ENCODE peak calls at places on chromosomes 7 and 10, in eight cellular contexts. One of them, this sample, is unnamed. For H3K9me2, the result is how much of the 10 kb centered on the place peaks cover.

GRCh38 chr7:30224511-30225031 is 59.8 kb upstream of the ZNRF2 start:
- DNase-seq in PC-3: peak
- DNase-seq in SK-N-SH: no peak
- DNase-seq in GM23338: no peak
- DNase-seq in HCT116: no peak
- DNase-seq in hepatocyte: no peak
- DNase-seq in PC-9: peak
- DNase-seq in MM.1S: no peak
- DNase-seq in this sample: no peak

GRCh38 chr10:86100581-86101061 is 266.0 kb downstream of the GRID1 start:
- DNase-seq in PC-3: peak
- DNase-seq in HCT116: peak
- DNase-seq in MM.1S: peak
- DNase-seq in hepatocyte: peak
- DNase-seq in SK-N-SH: peak
- DNase-seq in PC-9: no peak
- DNase-seq in GM23338: peak
- DNase-seq in this sample: peak

GRCh38 chr7:7719235-7719634 is 828 bp upstream of the RPA3 start:
- DNase-seq in PC-9: peak
- DNase-seq in hepatocyte: peak
- DNase-seq in SK-N-SH: peak
- DNase-seq in PC-3: peak
- DNase-seq in MM.1S: peak
- DNase-seq in HCT116: peak
- DNase-seq in GM23338: no peak
- DNase-seq in this sample: peak

GRCh38 chr10:80323298-80323697 is 33.3 kb downstream of the DYDC1 start:
- DNase-seq in GM23338: peak
- DNase-seq in PC-3: no peak
- DNase-seq in MM.1S: no peak
- DNase-seq in HCT116: no peak
- DNase-seq in PC-9: peak
- DNase-seq in hepatocyte: no peak
- DNase-seq in SK-N-SH: no peak
- DNase-seq in this sample: no peak

GRCh38 chr7:155579565-155579964 is 33.2 kb upstream of the CNPY1 start:
- DNase-seq in PC-3: no peak
- DNase-seq in PC-9: no peak
- DNase-seq in hepatocyte: no peak
- DNase-seq in SK-N-SH: no peak
- DNase-seq in MM.1S: no peak
- DNase-seq in GM23338: no peak
- DNase-seq in HCT116: no peak
- DNase-seq in this sample: no peak

GRCh38 chr10:99619090-99619800 is 994 bp downstream of the SLC25A28 start:
- DNase-seq in GM23338: peak
- DNase-seq in HCT116: no peak
- DNase-seq in PC-3: no peak
- DNase-seq in PC-9: no peak
- DNase-seq in hepatocyte: no peak
- DNase-seq in SK-N-SH: no peak
- DNase-seq in MM.1S: peak
- DNase-seq in this sample: peak

GRCh38 chr10:131211146-131211545 is 100.4 kb downstream of the TCERG1L start:
- DNase-seq in PC-9: no peak
- DNase-seq in HCT116: no peak
- DNase-seq in PC-3: no peak
- DNase-seq in MM.1S: no peak
- DNase-seq in SK-N-SH: no peak
- DNase-seq in hepatocyte: no peak
- DNase-seq in GM23338: no peak
- DNase-seq in this sample: no peak

GRCh38 chr10:122419016-122419415 is 35.4 kb upstream of the ARMS2 start:
- DNase-seq in PC-9: no peak
- DNase-seq in PC-3: no peak
- DNase-seq in SK-N-SH: no peak
- DNase-seq in HCT116: no peak
- DNase-seq in hepatocyte: no peak
- DNase-seq in GM23338: no peak
- DNase-seq in MM.1S: no peak
- DNase-seq in this sample: no peak

GRCh38 chr10:83917519-83918506 is 221.5 kb upstream of the GHITM start:
- DNase-seq in GM23338: peak
- DNase-seq in PC-3: no peak
- DNase-seq in HCT116: peak
- DNase-seq in MM.1S: peak
- DNase-seq in PC-9: no peak
- DNase-seq in SK-N-SH: no peak
- DNase-seq in hepatocyte: peak
- DNase-seq in this sample: peak

GRCh38 chr10:133258818-133259602 is 17.7 kb downstream of the ADAM8 start:
- DNase-seq in hepatocyte: peak
- DNase-seq in PC-9: peak
- DNase-seq in PC-3: peak
- DNase-seq in MM.1S: peak
- DNase-seq in HCT116: peak
- DNase-seq in GM23338: no peak
- DNase-seq in SK-N-SH: no peak
- DNase-seq in this sample: no peak

GRCh38 chr7:136405931-136406777 is 429.0 kb upstream of the MTPN start:
- DNase-seq in GM23338: peak
- DNase-seq in SK-N-SH: peak
- DNase-seq in hepatocyte: peak
- DNase-seq in HCT116: peak
- DNase-seq in PC-3: peak
- DNase-seq in MM.1S: peak
- DNase-seq in PC-9: no peak
- DNase-seq in this sample: peak

GRCh38 chr10:16481052-16481728 is 40.5 kb downstream of the C1QL3 start:
- DNase-seq in SK-N-SH: no peak
- DNase-seq in PC-3: no peak
- DNase-seq in MM.1S: no peak
- DNase-seq in PC-9: no peak
- DNase-seq in hepatocyte: no peak
- DNase-seq in GM23338: no peak
- DNase-seq in HCT116: no peak
- DNase-seq in this sample: no peak

GRCh38 chr10:96513686-96514551 is at the start of gene TLL2:
- DNase-seq in HCT116: peak
- DNase-seq in GM23338: peak
- DNase-seq in hepatocyte: peak
- DNase-seq in PC-9: no peak
- DNase-seq in SK-N-SH: peak
- DNase-seq in MM.1S: peak
- DNase-seq in PC-3: peak
- DNase-seq in this sample: peak

GRCh38 chr10:92757720-92758119 is 68.0 kb downstream of the HHEX start:
- DNase-seq in MM.1S: peak
- DNase-seq in PC-3: no peak
- DNase-seq in GM23338: no peak
- DNase-seq in HCT116: no peak
- DNase-seq in SK-N-SH: no peak
- DNase-seq in hepatocyte: no peak
- DNase-seq in PC-9: no peak
- DNase-seq in this sample: peak

GRCh38 chr7:145106001-145106400 is 270.1 kb upstream of the TPK1 start:
- DNase-seq in GM23338: no peak
- DNase-seq in HCT116: no peak
- DNase-seq in hepatocyte: peak
- DNase-seq in SK-N-SH: no peak
- DNase-seq in PC-3: peak
- DNase-seq in MM.1S: no peak
- DNase-seq in PC-9: peak
- DNase-seq in this sample: no peak

GRCh38 chr10:48744587-48744986 is 59.9 kb downstream of the WDFY4 start:
- DNase-seq in MM.1S: no peak
- DNase-seq in SK-N-SH: no peak
- DNase-seq in HCT116: no peak
- DNase-seq in PC-9: no peak
- DNase-seq in GM23338: no peak
- DNase-seq in PC-3: no peak
- DNase-seq in hepatocyte: no peak
- DNase-seq in this sample: no peak

GRCh38 chr10:299969-300368 is 164.7 kb downstream of the ZMYND11 start:
- DNase-seq in hepatocyte: no peak
- DNase-seq in PC-3: no peak
- DNase-seq in GM23338: no peak
- DNase-seq in HCT116: no peak
- DNase-seq in SK-N-SH: no peak
- DNase-seq in PC-9: no peak
- DNase-seq in MM.1S: no peak
- DNase-seq in this sample: peak

GRCh38 chr7:44796034-44796503 is 412 bp upstream of the PPIA start:
- DNase-seq in PC-3: peak
- DNase-seq in PC-9: peak
- DNase-seq in MM.1S: peak
- DNase-seq in SK-N-SH: no peak
- DNase-seq in hepatocyte: no peak
- DNase-seq in HCT116: peak
- DNase-seq in GM23338: peak
- DNase-seq in this sample: peak

GRCh38 chr10:4399571-4399970 is 426.4 kb upstream of the AKR1E2 start:
- DNase-seq in MM.1S: no peak
- DNase-seq in HCT116: no peak
- DNase-seq in SK-N-SH: no peak
- DNase-seq in PC-3: no peak
- DNase-seq in GM23338: no peak
- DNase-seq in hepatocyte: no peak
- DNase-seq in PC-9: no peak
- DNase-seq in this sample: no peak

GRCh38 chr7:135855836-135856235 is 107.2 kb upstream of the FAM180A start:
- DNase-seq in SK-N-SH: no peak
- DNase-seq in GM23338: peak
- DNase-seq in PC-3: peak
- DNase-seq in MM.1S: peak
- DNase-seq in hepatocyte: no peak
- DNase-seq in HCT116: no peak
- DNase-seq in PC-9: no peak
- DNase-seq in this sample: peak

GRCh38 chr7:47435889-47436312 is 146.0 kb downstream of the TNS3 start:
- DNase-seq in SK-N-SH: peak
- DNase-seq in hepatocyte: peak
- DNase-seq in HCT116: peak
- DNase-seq in PC-3: peak
- DNase-seq in GM23338: peak
- DNase-seq in PC-9: no peak
- DNase-seq in MM.1S: no peak
- DNase-seq in this sample: peak

GRCh38 chr10:113961261-113961938 is 82.3 kb upstream of the ADRB1 start:
- DNase-seq in HCT116: no peak
- DNase-seq in SK-N-SH: no peak
- DNase-seq in GM23338: no peak
- DNase-seq in PC-3: no peak
- DNase-seq in hepatocyte: peak
- DNase-seq in PC-9: no peak
- DNase-seq in MM.1S: peak
- DNase-seq in this sample: peak

GRCh38 chr10:32308027-32308603 is 38.8 kb downstream of the EPC1 start:
- DNase-seq in PC-9: no peak
- DNase-seq in HCT116: no peak
- DNase-seq in SK-N-SH: no peak
- DNase-seq in hepatocyte: no peak
- DNase-seq in PC-3: no peak
- DNase-seq in MM.1S: no peak
- DNase-seq in GM23338: no peak
- DNase-seq in this sample: no peak

GRCh38 chr7:38451840-38452239 is 178.4 kb upstream of the TARP start:
- DNase-seq in MM.1S: peak
- DNase-seq in PC-3: peak
- DNase-seq in PC-9: no peak
- DNase-seq in GM23338: peak
- DNase-seq in hepatocyte: peak
- DNase-seq in HCT116: peak
- DNase-seq in SK-N-SH: peak
- DNase-seq in this sample: no peak
- TF ChIP-seq CTCF in MM.1S: peak
- TF ChIP-seq CTCF in PC-3: peak
- TF ChIP-seq CTCF in PC-9: peak
- TF ChIP-seq CTCF in GM23338: peak
- TF ChIP-seq CTCF in hepatocyte: peak
- TF ChIP-seq CTCF in HCT116: peak
- TF ChIP-seq CTCF in SK-N-SH: peak
- TF ChIP-seq CTCF in this sample: peak

DNA sequence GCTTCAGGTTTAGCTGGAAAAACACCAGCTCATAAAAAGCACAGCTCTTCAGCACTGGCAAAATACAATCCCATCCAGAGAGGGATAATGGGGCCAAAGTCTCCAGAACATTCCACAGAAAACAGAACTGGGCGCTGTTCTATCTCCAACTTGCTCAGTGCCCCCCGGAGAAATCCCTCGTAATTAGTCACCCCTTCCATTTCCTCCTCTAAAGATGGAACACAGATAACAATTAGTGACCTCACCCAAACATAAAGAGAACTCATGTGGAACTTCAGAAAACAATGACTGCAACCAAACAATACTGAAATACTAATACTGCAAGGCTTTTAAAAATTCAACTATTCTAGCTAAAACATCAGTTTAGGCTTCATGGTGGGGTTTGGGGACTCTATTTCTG is 46.3 kb downstream of the KIAA1549 start:
- DNase-seq in HCT116: no peak
- DNase-seq in MM.1S: no peak
- DNase-seq in hepatocyte: peak
- DNase-seq in SK-N-SH: peak
- DNase-seq in PC-9: peak
- DNase-seq in GM23338: no peak
- DNase-seq in PC-3: peak
- DNase-seq in this sample: no peak
- H3K27ac ChIP-seq in HCT116: no peak
- H3K27ac ChIP-seq in MM.1S: no peak
- H3K27ac ChIP-seq in hepatocyte: peak
- H3K27ac ChIP-seq in SK-N-SH: peak
- H3K27ac ChIP-seq in PC-9: peak
- H3K27ac ChIP-seq in GM23338: no peak
- H3K27ac ChIP-seq in PC-3: peak
- H3K27ac ChIP-seq in this sample: no peak

DNA sequence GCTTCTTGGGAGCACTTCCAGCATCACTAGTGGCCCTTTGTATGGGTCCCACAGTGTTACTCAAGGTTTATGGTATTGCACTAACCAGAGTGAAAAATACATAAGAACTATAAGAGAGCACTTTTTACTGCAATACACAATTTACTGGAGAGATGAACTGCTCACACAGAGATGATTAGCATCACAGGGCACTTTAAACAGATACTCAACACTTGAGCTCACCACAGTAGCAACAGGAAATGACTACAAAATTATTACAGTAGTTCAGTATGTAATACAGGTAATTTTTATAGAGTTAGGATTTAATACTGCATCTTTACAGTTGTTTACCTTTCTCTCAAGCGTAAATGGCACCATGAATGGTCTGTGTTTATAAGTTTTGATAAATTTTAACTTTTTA is 68.2 kb upstream of the CDK1 start:
- DNase-seq in hepatocyte: no peak
- DNase-seq in HCT116: no peak
- DNase-seq in PC-9: no peak
- DNase-seq in GM23338: no peak
- DNase-seq in PC-3: no peak
- DNase-seq in MM.1S: no peak
- DNase-seq in SK-N-SH: no peak
- DNase-seq in this sample: no peak
- H3K9me2 ChIP-seq in hepatocyte: under half
- H3K9me2 ChIP-seq in HCT116: under half
- H3K9me2 ChIP-seq in PC-9: under half
- H3K9me2 ChIP-seq in GM23338: under half
- H3K9me2 ChIP-seq in PC-3: under half
- H3K9me2 ChIP-seq in MM.1S: under half
- H3K9me2 ChIP-seq in SK-N-SH: under half
- H3K9me2 ChIP-seq in this sample: under half

GRCh38 chr10:12717981-12718707 is 283.4 kb downstream of the CCDC3 start:
- DNase-seq in PC-9: no peak
- DNase-seq in HCT116: no peak
- DNase-seq in GM23338: peak
- DNase-seq in MM.1S: no peak
- DNase-seq in PC-3: peak
- DNase-seq in SK-N-SH: no peak
- DNase-seq in hepatocyte: no peak
- DNase-seq in this sample: no peak
- TF ChIP-seq CTCF in PC-9: peak
- TF ChIP-seq CTCF in HCT116: peak
- TF ChIP-seq CTCF in GM23338: peak
- TF ChIP-seq CTCF in MM.1S: no peak
- TF ChIP-seq CTCF in PC-3: peak
- TF ChIP-seq CTCF in SK-N-SH: peak
- TF ChIP-seq CTCF in hepatocyte: peak
- TF ChIP-seq CTCF in this sample: no peak